ENCODE peak calls at places on chromosomes 12 and 14, in six cellular contexts. One of them, this sample, is unnamed.

GRCh38 chr12:122354958-122355641 is 67.4 kb downstream of the CLIP1 start:
- DNase-seq in GM23338: no peak
- DNase-seq in transverse colon: no peak
- DNase-seq in upper lobe of right lung: no peak
- DNase-seq in neuronal stem cell: no peak
- DNase-seq in CD8-positive, alpha-beta memory T cell: no peak
- DNase-seq in this sample: no peak

GRCh38 chr12:91182664-91183455 is at the start of gene DCN:
- DNase-seq in GM23338: no peak
- DNase-seq in transverse colon: no peak
- DNase-seq in upper lobe of right lung: no peak
- DNase-seq in neuronal stem cell: no peak
- DNase-seq in CD8-positive, alpha-beta memory T cell: no peak
- DNase-seq in this sample: no peak

GRCh38 chr12:110776410-110776809 is 33.7 kb upstream of the PPP1CC start:
- DNase-seq in GM23338: no peak
- DNase-seq in transverse colon: peak; percentile 17
- DNase-seq in upper lobe of right lung: no peak
- DNase-seq in neuronal stem cell: no peak
- DNase-seq in CD8-positive, alpha-beta memory T cell: no peak
- DNase-seq in this sample: no peak

GRCh38 chr12:52182456-52182855 is 9.4 kb downstream of the KRT80 start:
- DNase-seq in GM23338: no peak
- DNase-seq in transverse colon: no peak
- DNase-seq in upper lobe of right lung: no peak
- DNase-seq in neuronal stem cell: no peak
- DNase-seq in CD8-positive, alpha-beta memory T cell: no peak
- DNase-seq in this sample: no peak

GRCh38 chr14:95225251-95225887 is 68.0 kb upstream of the DICER1 start:
- DNase-seq in GM23338: no peak
- DNase-seq in transverse colon: no peak
- DNase-seq in upper lobe of right lung: no peak
- DNase-seq in neuronal stem cell: no peak
- DNase-seq in CD8-positive, alpha-beta memory T cell: no peak
- DNase-seq in this sample: no peak

GRCh38 chr14:34453226-34453625 is 8.8 kb downstream of the SPTSSA start:
- DNase-seq in GM23338: no peak
- DNase-seq in transverse colon: no peak
- DNase-seq in upper lobe of right lung: no peak
- DNase-seq in neuronal stem cell: no peak
- DNase-seq in CD8-positive, alpha-beta memory T cell: no peak
- DNase-seq in this sample: no peak

GRCh38 chr12:16269941-16270340 is 7.5 kb downstream of the SLC15A5 start:
- DNase-seq in GM23338: no peak
- DNase-seq in transverse colon: no peak
- DNase-seq in upper lobe of right lung: no peak
- DNase-seq in neuronal stem cell: no peak
- DNase-seq in CD8-positive, alpha-beta memory T cell: no peak
- DNase-seq in this sample: no peak

GRCh38 chr14:90054803-90055202 is 7.0 kb upstream of the KCNK13 start:
- DNase-seq in GM23338: no peak
- DNase-seq in transverse colon: no peak
- DNase-seq in upper lobe of right lung: no peak
- DNase-seq in neuronal stem cell: no peak
- DNase-seq in CD8-positive, alpha-beta memory T cell: no peak
- DNase-seq in this sample: no peak

GRCh38 chr14:95258754-95259593 is 60.7 kb downstream of the CLMN start:
- DNase-seq in GM23338: no peak
- DNase-seq in transverse colon: no peak
- DNase-seq in upper lobe of right lung: no peak
- DNase-seq in neuronal stem cell: no peak
- DNase-seq in CD8-positive, alpha-beta memory T cell: no peak
- DNase-seq in this sample: no peak

GRCh38 chr14:94601961-94602391 is 10.2 kb upstream of the SERPINA3 start:
- DNase-seq in GM23338: no peak
- DNase-seq in transverse colon: peak; percentile 51
- DNase-seq in upper lobe of right lung: no peak
- DNase-seq in neuronal stem cell: no peak
- DNase-seq in CD8-positive, alpha-beta memory T cell: no peak
- DNase-seq in this sample: no peak

GRCh38 chr14:75877884-75878283 is 103.9 kb downstream of the TGFB3 start:
- DNase-seq in GM23338: no peak
- DNase-seq in transverse colon: no peak
- DNase-seq in upper lobe of right lung: no peak
- DNase-seq in neuronal stem cell: no peak
- DNase-seq in CD8-positive, alpha-beta memory T cell: no peak
- DNase-seq in this sample: no peak

GRCh38 chr12:76878899-76879709 is at the start of gene CSRP2:
- DNase-seq in GM23338: peak; percentile 97
- DNase-seq in transverse colon: peak; percentile 88
- DNase-seq in upper lobe of right lung: peak; percentile 93
- DNase-seq in neuronal stem cell: peak; percentile 96
- DNase-seq in CD8-positive, alpha-beta memory T cell: peak; percentile 61
- DNase-seq in this sample: peak; percentile 93
- H3K36me3 ChIP-seq in GM23338: no peaks in the 10 kb centered on the region
- H3K36me3 ChIP-seq in transverse colon: no peaks in the 10 kb centered on the region
- H3K36me3 ChIP-seq in upper lobe of right lung: no peaks in the 10 kb centered on the region
- H3K36me3 ChIP-seq in neuronal stem cell: peaks cover 2% of the 10 kb centered on the region
- H3K36me3 ChIP-seq in CD8-positive, alpha-beta memory T cell: no peaks in the 10 kb centered on the region
- H3K36me3 ChIP-seq in this sample: no peaks in the 10 kb centered on the region

GRCh38 chr12:48788522-48788851 is 402 bp downstream of the ADCY6 start:
- DNase-seq in GM23338: no peak
- DNase-seq in transverse colon: no peak
- DNase-seq in upper lobe of right lung: peak; percentile 73
- DNase-seq in neuronal stem cell: no peak
- DNase-seq in CD8-positive, alpha-beta memory T cell: no peak
- DNase-seq in this sample: no peak
- H3K4me1 ChIP-seq in GM23338: peaks cover 12% of the 10 kb centered on the region
- H3K4me1 ChIP-seq in transverse colon: peaks cover 61% of the 10 kb centered on the region
- H3K4me1 ChIP-seq in upper lobe of right lung: peaks cover 12% of the 10 kb centered on the region
- H3K4me1 ChIP-seq in neuronal stem cell: peaks cover 16% of the 10 kb centered on the region
- H3K4me1 ChIP-seq in CD8-positive, alpha-beta memory T cell: no peaks in the 10 kb centered on the region
- H3K4me1 ChIP-seq in this sample: peaks cover 29% of the 10 kb centered on the region

DNA sequence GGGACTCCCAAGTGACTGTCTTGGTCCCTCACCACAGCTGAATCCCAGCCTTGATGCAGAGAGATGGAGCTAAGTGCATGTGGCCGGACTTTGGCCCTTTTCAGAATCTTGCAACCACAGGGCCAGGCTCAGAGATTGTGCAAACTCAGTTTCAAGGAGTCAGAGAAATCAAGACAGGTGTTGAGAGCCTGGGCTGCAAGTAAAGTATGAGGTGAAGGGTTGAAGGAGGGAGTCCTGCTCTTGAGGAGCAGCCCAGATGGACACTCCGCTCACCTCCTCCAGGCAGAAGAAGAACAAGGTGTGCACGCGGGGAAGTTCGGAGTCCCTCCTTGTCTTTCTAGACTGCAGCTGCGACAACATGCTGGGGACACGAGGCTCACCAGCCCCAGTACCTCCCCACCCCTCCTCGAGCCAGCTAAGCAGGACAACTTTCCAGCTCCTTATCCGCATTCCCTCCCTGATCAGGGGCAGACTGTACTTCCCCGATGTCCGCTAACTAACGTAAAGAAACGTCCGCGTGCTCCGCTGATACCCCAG is 6.4 kb upstream of the BMP4 start:
- DNase-seq in GM23338: peak; percentile 37
- DNase-seq in transverse colon: no peak
- DNase-seq in upper lobe of right lung: no peak
- DNase-seq in neuronal stem cell: no peak
- DNase-seq in CD8-positive, alpha-beta memory T cell: no peak
- DNase-seq in this sample: no peak
- H3K4me3 ChIP-seq in GM23338: peak overlapping the region; percentile 67
- H3K4me3 ChIP-seq in transverse colon: no peak overlapping the region
- H3K4me3 ChIP-seq in upper lobe of right lung: peak overlapping the region; percentile 45
- H3K4me3 ChIP-seq in neuronal stem cell: peak overlapping the region; percentile 74
- H3K4me3 ChIP-seq in CD8-positive, alpha-beta memory T cell: no peak overlapping the region
- H3K4me3 ChIP-seq in this sample: peak overlapping the region; percentile 51

GRCh38 chr12:131766382-131767107 is 55.7 kb downstream of the SFSWAP start:
- DNase-seq in GM23338: no peak
- DNase-seq in transverse colon: no peak
- DNase-seq in upper lobe of right lung: no peak
- DNase-seq in neuronal stem cell: no peak
- DNase-seq in CD8-positive, alpha-beta memory T cell: no peak
- DNase-seq in this sample: no peak

GRCh38 chr12:131770120-131770519 is 58.1 kb upstream of the MMP17 start:
- DNase-seq in GM23338: no peak
- DNase-seq in transverse colon: no peak
- DNase-seq in upper lobe of right lung: no peak
- DNase-seq in neuronal stem cell: no peak
- DNase-seq in CD8-positive, alpha-beta memory T cell: no peak
- DNase-seq in this sample: no peak

GRCh38 chr12:131761638-131762037 is 50.7 kb downstream of the SFSWAP start:
- DNase-seq in GM23338: no peak
- DNase-seq in transverse colon: no peak
- DNase-seq in upper lobe of right lung: no peak
- DNase-seq in neuronal stem cell: no peak
- DNase-seq in CD8-positive, alpha-beta memory T cell: no peak
- DNase-seq in this sample: no peak

GRCh38 chr12:131765961-131766360 is 55.1 kb downstream of the SFSWAP start:
- DNase-seq in GM23338: no peak
- DNase-seq in transverse colon: no peak
- DNase-seq in upper lobe of right lung: no peak
- DNase-seq in neuronal stem cell: no peak
- DNase-seq in CD8-positive, alpha-beta memory T cell: no peak
- DNase-seq in this sample: no peak

DNA sequence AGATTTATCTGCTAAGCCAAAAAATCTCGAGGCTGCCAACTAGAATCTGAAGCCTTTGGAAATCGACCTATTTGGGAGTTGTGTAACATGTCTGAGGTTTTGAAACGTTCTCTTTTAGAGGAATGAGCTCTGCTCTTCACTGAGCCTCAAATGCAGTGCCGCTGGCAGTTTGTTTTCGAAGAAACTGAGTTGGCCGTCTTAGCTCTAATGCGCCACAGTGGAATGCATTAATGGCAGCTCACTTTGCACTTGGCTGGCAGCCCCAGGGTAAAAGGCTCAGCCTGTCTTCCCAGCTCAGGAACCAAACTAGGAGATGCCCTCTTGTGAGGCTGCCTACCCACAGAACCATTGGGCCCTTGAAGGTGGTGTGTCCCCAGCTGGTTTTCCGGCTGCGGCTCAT is 53.8 kb downstream of the SFSWAP start:
- DNase-seq in GM23338: no peak
- DNase-seq in transverse colon: no peak
- DNase-seq in upper lobe of right lung: no peak
- DNase-seq in neuronal stem cell: no peak
- DNase-seq in CD8-positive, alpha-beta memory T cell: no peak
- DNase-seq in this sample: no peak
- H3K36me3 ChIP-seq in GM23338: peaks cover 38% of the 10 kb centered on the region
- H3K36me3 ChIP-seq in transverse colon: peaks cover 19% of the 10 kb centered on the region
- H3K36me3 ChIP-seq in upper lobe of right lung: peaks cover 89% of the 10 kb centered on the region
- H3K36me3 ChIP-seq in neuronal stem cell: peaks cover 22% of the 10 kb centered on the region
- H3K36me3 ChIP-seq in CD8-positive, alpha-beta memory T cell: peaks cover 52% of the 10 kb centered on the region
- H3K36me3 ChIP-seq in this sample: peaks cover 8% of the 10 kb centered on the region

GRCh38 chr14:68949236-68949965 is 29.7 kb downstream of the ACTN1 start:
- DNase-seq in GM23338: no peak
- DNase-seq in transverse colon: no peak
- DNase-seq in upper lobe of right lung: no peak
- DNase-seq in neuronal stem cell: no peak
- DNase-seq in CD8-positive, alpha-beta memory T cell: no peak
- DNase-seq in this sample: no peak
- H3K4me1 ChIP-seq in GM23338: peaks cover 39% of the 10 kb centered on the region
- H3K4me1 ChIP-seq in transverse colon: peaks cover 95% of the 10 kb centered on the region
- H3K4me1 ChIP-seq in upper lobe of right lung: peaks cover 76% of the 10 kb centered on the region
- H3K4me1 ChIP-seq in neuronal stem cell: peaks cover 20% of the 10 kb centered on the region
- H3K4me1 ChIP-seq in CD8-positive, alpha-beta memory T cell: peaks cover 84% of the 10 kb centered on the region
- H3K4me1 ChIP-seq in this sample: peaks cover 25% of the 10 kb centered on the region

GRCh38 chr12:57149309-57149900 is 2.0 kb upstream of the LRP1-AS start:
- DNase-seq in GM23338: no peak
- DNase-seq in transverse colon: peak; percentile 77
- DNase-seq in upper lobe of right lung: no peak
- DNase-seq in neuronal stem cell: no peak
- DNase-seq in CD8-positive, alpha-beta memory T cell: no peak
- DNase-seq in this sample: no peak
- H3K4me3 ChIP-seq in GM23338: no peak overlapping the region
- H3K4me3 ChIP-seq in transverse colon: no peak overlapping the region
- H3K4me3 ChIP-seq in upper lobe of right lung: no peak overlapping the region
- H3K4me3 ChIP-seq in neuronal stem cell: peak overlapping the region; percentile 9
- H3K4me3 ChIP-seq in CD8-positive, alpha-beta memory T cell: no peak overlapping the region
- H3K4me3 ChIP-seq in this sample: no peak overlapping the region

GRCh38 chr14:58275527-58276190 is 22.7 kb upstream of the ARID4A start:
- DNase-seq in GM23338: no peak
- DNase-seq in transverse colon: no peak
- DNase-seq in upper lobe of right lung: no peak
- DNase-seq in neuronal stem cell: no peak
- DNase-seq in CD8-positive, alpha-beta memory T cell: no peak
- DNase-seq in this sample: no peak

GRCh38 chr14:58276208-58276607 is 22.1 kb upstream of the ARID4A start:
- DNase-seq in GM23338: no peak
- DNase-seq in transverse colon: no peak
- DNase-seq in upper lobe of right lung: no peak
- DNase-seq in neuronal stem cell: no peak
- DNase-seq in CD8-positive, alpha-beta memory T cell: no peak
- DNase-seq in this sample: no peak

GRCh38 chr14:58272589-58273372 is 25.6 kb upstream of the ARID4A start:
- DNase-seq in GM23338: peak; percentile 24
- DNase-seq in transverse colon: no peak
- DNase-seq in upper lobe of right lung: no peak
- DNase-seq in neuronal stem cell: no peak
- DNase-seq in CD8-positive, alpha-beta memory T cell: no peak
- DNase-seq in this sample: peak; percentile 66

GRCh38 chr14:58270628-58271027 is 26.0 kb downstream of the PSMA3 start:
- DNase-seq in GM23338: no peak
- DNase-seq in transverse colon: no peak
- DNase-seq in upper lobe of right lung: no peak
- DNase-seq in neuronal stem cell: no peak
- DNase-seq in CD8-positive, alpha-beta memory T cell: no peak
- DNase-seq in this sample: no peak
- H3K36me3 ChIP-seq in GM23338: peaks cover 58% of the 10 kb centered on the region
- H3K36me3 ChIP-seq in transverse colon: peaks cover 65% of the 10 kb centered on the region
- H3K36me3 ChIP-seq in upper lobe of right lung: peaks cover 91% of the 10 kb centered on the region
- H3K36me3 ChIP-seq in neuronal stem cell: peaks cover 8% of the 10 kb centered on the region
- H3K36me3 ChIP-seq in CD8-positive, alpha-beta memory T cell: peaks cover 39% of the 10 kb centered on the region
- H3K36me3 ChIP-seq in this sample: no peaks in the 10 kb centered on the region

DNA sequence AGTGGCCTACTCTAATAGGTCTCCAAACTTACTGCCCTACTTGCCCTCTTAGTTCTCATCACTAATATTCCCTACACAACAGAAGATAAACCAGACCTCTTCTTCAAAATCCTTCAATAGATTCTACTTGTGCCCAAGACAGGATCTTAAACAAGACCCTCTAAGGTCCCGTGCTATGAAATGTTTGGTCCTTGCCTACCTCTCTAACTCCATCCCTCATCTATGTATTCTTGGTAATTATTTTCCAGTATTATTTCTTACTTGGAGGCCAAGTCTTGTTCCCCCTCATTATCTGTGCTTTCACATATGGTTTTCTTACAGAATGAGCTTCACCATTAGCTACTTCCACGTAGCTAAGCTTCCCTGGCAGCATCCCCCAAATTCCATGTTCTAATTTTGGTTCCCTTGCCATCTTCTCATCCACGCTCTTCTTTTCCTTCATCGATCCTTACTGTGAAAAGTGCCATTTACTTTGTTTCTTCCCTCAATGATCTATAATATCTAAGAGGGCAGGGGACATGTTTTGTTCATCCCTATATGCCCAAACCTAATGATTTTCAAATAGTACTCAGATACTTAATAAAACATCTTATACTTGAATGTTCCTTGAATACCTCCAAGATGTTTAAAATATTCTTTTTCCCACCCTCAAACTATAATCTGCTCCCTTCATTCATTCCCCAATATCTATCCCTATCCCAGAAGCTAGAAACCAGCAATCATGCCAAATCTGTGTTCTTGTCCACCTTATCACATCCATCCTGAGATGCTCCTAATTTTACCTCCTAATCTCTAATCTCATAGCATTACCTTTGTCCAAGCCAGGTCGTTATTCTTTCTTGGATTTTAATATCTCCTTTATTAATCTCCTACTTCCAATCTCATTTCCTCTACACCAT is 10.1 kb downstream of the HNRNPC start:
- DNase-seq in GM23338: no peak
- DNase-seq in transverse colon: no peak
- DNase-seq in upper lobe of right lung: no peak
- DNase-seq in neuronal stem cell: no peak
- DNase-seq in CD8-positive, alpha-beta memory T cell: no peak
- DNase-seq in this sample: no peak
- H3K4me1 ChIP-seq in GM23338: peaks cover 22% of the 10 kb centered on the region
- H3K4me1 ChIP-seq in transverse colon: peaks cover 83% of the 10 kb centered on the region
- H3K4me1 ChIP-seq in upper lobe of right lung: peaks cover 83% of the 10 kb centered on the region
- H3K4me1 ChIP-seq in neuronal stem cell: no peaks in the 10 kb centered on the region
- H3K4me1 ChIP-seq in CD8-positive, alpha-beta memory T cell: peaks cover 83% of the 10 kb centered on the region
- H3K4me1 ChIP-seq in this sample: peaks cover 10% of the 10 kb centered on the region